ENCODE peak calls at places on chromosomes 7 and 10, in six cellular contexts. J, U, C, B, P and R are unnamed samples.
A peak's percentile ranks its signal among the peaks of the same experiment; 100 is the strongest.

GRCh38 chr7:137081694-137082093 is 213.2 kb downstream of the CHRM2 start:
- DNase-seq in J (no peak), U (no peak), C (no peak), B (no peak), P (peak; percentile 95), R (no peak)

GRCh38 chr7:155506854-155507337 is 39.5 kb downstream of the CNPY1 start:
- DNase-seq in J (no peak), U (peak; percentile 70), C (no peak), B (no peak), P (peak; percentile 21), R (no peak)

GRCh38 chr10:91598211-91598981 is 34.5 kb downstream of the PPP1R3C start:
- DNase-seq in J (no peak), U (no peak), C (peak; percentile 32), B (no peak), P (peak; percentile 90), R (no peak)

GRCh38 chr10:4048245-4048864 is 263.3 kb upstream of the KLF6 start:
- DNase-seq in J (no peak), U (no peak), C (no peak), B (no peak), P (peak; percentile 18), R (no peak)

GRCh38 chr10:104766341-104766740 is 125.3 kb downstream of the SORCS3 start:
- DNase-seq in J (no peak), U (no peak), C (peak; percentile 67), B (no peak), P (peak; percentile 31), R (no peak)

GRCh38 chr10:78932861-78933260 is 135.9 kb upstream of the ZMIZ1 start:
- DNase-seq in J (no peak), U (no peak), C (no peak), B (no peak), P (no peak), R (no peak)

GRCh38 chr10:77195101-77195500 is 442.5 kb downstream of the KCNMA1 start:
- DNase-seq in J (no peak), U (no peak), C (no peak), B (no peak), P (peak; percentile 90), R (no peak)

GRCh38 chr7:23471090-23471859 is 984 bp upstream of the IGF2BP3 start:
- DNase-seq in J (no peak), U (peak; percentile 97), C (peak; percentile 72), B (peak; percentile 93), P (peak; percentile 91), R (peak; percentile 67)

GRCh38 chr10:95503012-95503411 is 58.2 kb downstream of the SORBS1 start:
- DNase-seq in J (no peak), U (no peak), C (no peak), B (no peak), P (no peak), R (no peak)

GRCh38 chr7:47803029-47803428 is 145.2 kb downstream of the PKD1L1 start:
- DNase-seq in J (no peak), U (no peak), C (no peak), B (no peak), P (no peak), R (no peak)

GRCh38 chr7:73746378-73746777 is 7.8 kb upstream of the ABHD11 start:
- DNase-seq in J (no peak), U (no peak), C (no peak), B (no peak), P (no peak), R (no peak)

GRCh38 chr10:21533577-21534475 is at the start of gene MLLT10:
- DNase-seq in J (peak; percentile 96), U (peak; percentile 97), C (peak; percentile 81), B (peak; percentile 98), P (peak; percentile 99), R (peak; percentile 78)
- TF ChIP-seq CTCF in J (no peak), U (no peak), C (peak; percentile 28), B (no peak), P (peak; percentile 24), R (peak; percentile 17)

DNA sequence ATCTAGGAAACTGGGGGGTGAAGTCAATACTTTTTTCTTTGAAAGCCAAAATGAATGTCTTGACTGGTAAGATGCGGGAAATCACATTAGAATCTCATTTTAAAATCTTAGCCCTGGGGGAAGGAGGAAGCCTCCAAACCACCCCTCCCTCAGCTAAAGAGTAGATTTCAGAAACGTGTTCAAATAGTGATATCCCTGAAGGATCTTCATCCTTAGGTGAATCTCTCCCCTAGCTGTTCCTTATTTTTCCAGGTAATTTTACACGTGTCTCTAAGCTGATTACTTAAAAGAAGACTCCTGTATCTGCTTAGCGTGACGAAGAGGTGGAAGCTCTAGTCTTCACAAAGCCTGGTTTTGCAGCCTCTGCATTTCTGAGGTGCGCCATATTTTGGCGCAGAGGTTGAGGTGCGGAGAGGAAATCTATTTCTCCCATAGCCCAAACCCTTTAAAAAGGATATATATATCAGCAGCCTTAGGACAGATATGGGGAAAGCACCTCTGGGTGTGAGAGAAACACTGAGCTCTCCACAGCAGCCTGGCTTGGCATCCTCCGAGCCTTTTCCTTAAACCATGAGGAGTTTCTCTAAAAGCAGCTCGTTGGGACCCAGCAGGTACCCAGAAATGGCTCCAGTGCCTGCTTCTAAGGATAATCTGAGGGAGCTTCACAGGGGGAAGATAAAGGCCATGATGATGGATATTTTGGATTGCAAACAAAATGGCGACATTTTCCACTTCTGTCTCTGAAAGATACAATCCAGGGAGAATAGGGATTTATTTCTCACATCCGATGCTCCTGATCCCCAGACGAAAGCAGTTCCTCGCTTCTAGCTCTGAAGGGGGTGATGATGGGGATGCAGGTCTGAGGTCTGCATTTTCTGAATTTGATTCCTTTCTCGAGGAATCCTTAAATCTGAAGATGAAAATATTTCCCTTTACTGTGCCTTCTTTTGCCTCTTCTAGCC is 3.0 kb upstream of the HOXA2 start:
- DNase-seq in J (no peak), U (no peak), C (no peak), B (no peak), P (no peak), R (no peak)
- H3K4me3 ChIP-seq in J (no peak overlapping the region), U (no peak overlapping the region), C (no peak overlapping the region), B (no peak overlapping the region), P (no peak overlapping the region), R (no peak overlapping the region)

GRCh38 chr10:86522385-86522855 is 828 bp upstream of the WAPL start:
- DNase-seq in J (no peak), U (no peak), C (no peak), B (peak; percentile 29), P (peak; percentile 38), R (no peak)
- TF ChIP-seq CTCF in J (no peak), U (no peak), C (no peak), B (no peak), P (no peak), R (no peak)

GRCh38 chr7:132049462-132050304 is 493.3 kb upstream of the PODXL start:
- DNase-seq in J (no peak), U (peak; percentile 78), C (peak; percentile 16), B (peak; percentile 28), P (peak; percentile 44), R (no peak)
- H3K4me3 ChIP-seq in J (no peak overlapping the region), U (no peak overlapping the region), C (no peak overlapping the region), B (no peak overlapping the region), P (no peak overlapping the region), R (no peak overlapping the region)

DNA sequence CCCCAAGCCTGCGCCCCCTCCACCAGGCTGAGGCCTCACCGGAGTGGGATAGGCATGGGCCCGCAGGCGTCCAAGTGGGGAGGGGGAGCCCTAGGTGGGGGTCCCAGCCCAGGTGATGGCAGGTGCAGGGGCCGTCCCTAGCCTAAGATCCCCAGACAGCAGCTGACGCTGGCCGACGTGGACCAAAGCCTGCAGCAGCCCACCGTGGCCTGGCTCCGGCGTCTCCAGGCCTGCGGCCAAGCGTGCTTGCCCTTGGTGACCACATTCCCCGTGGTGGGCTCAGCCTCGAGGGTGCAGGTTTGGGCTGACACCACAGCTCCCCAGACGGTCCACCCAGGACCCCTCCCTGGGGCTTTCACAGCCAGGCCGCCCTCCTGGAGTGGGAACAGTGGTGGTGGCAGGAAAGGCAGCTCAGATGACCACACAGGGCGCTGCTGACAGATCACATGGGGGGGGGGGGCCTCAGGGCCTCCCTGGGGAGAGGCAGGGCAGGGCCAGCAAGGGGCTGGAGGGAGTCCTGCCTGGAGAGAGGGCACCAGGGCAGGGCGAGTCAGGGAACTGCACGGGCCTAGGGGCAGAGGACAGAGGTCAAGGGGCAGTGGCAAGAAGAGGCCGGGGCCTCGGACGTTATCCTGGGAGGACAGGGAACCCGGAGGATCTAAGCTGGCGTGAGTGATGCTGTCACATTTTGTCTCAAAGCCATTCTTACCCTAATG is 767 bp upstream of the ADAM8 start:
- DNase-seq in J (no peak), U (no peak), C (no peak), B (no peak), P (no peak), R (no peak)
- TF ChIP-seq CTCF in J (no peak), U (no peak), C (no peak), B (no peak), P (no peak), R (no peak)

GRCh38 chr10:18341063-18341462 is 200.8 kb downstream of the CACNB2 start:
- DNase-seq in J (no peak), U (no peak), C (no peak), B (no peak), P (no peak), R (no peak)
- H3K4me3 ChIP-seq in J (no peak overlapping the region), U (no peak overlapping the region), C (no peak overlapping the region), B (no peak overlapping the region), P (peak overlapping the region; percentile 20), R (no peak overlapping the region)

DNA sequence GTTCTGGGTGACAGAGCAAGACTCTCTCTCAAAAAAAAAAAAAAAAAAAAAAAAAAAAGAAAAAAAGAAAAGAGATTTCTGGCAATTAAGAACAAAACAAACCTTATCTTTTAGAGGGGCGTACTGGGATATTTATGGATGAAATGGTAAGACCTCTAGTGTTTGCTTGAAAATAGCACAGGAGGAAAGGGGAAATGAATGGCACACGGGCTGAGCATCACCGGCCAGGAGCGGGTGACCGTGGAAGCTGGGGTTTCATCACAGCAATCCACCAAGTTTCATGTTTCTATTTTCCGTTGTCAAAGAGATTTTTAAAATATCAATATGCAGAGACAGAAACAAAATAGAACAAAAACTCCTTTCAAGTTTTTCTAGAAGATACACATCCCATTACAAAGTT is 105.6 kb downstream of the SVIL start:
- DNase-seq in J (no peak), U (peak; percentile 32), C (no peak), B (no peak), P (no peak), R (no peak)
- TF ChIP-seq CTCF in J (no peak), U (peak; percentile 17), C (no peak), B (no peak), P (no peak), R (no peak)

DNA sequence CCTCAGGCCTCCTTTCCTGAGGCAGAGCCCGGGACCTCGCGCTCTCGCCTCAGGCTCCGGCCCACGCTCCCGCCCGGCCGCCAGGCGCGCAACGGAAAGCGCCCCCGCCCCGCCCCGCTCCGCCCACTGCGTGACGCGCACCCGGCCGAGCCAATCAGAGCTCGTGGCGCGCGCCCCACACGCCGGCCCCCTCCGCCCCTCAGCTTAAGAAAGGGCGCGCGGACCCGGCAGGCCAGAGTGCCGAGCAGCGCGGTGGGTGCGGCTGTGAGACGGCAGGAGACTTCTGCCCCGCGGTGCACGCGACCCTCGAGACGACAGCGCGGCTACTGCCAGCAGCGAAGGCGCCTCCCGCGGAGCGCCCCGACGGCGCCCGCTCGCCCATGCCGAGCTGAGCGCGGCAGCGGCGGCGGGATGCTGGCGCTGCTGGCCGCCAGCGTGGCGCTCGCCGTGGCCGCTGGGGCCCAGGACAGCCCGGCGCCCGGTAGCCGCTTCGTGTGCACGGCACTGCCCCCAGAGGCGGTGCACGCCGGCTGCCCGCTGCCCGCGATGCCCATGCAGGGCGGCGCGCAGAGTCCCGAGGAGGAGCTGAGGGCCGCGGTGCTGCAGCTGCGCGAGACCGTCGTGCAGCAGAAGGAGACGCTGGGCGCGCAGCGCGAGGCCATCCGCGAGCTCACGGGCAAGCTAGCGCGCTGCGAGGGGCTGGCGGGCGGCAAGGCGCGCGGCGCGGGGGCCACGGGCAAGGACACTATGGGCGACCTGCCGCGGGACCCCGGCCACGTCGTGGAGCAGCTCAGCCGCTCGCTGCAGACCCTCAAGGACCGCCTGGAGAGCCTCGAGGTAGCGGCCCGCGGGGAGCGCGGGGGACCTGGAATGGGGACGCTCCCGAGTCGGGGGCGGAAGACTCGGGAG is at the start of gene NPTX2:
- DNase-seq in J (no peak), U (peak; percentile 91), C (no peak), B (no peak), P (peak; percentile 95), R (no peak)
- H3K4me3 ChIP-seq in J (no peak within 1 kb of the TSS), U (peak within 1 kb of the TSS; percentile 77), C (no peak within 1 kb of the TSS), B (no peak within 1 kb of the TSS), P (no peak within 1 kb of the TSS), R (no peak within 1 kb of the TSS)